ENCODE peak calls at places on chromosomes 16 and 17, in seven cellular contexts. One of them, this sample, is unnamed.

GRCh38 chr17:59371426-59372099 is 40.1 kb downstream of the YPEL2 start:
- DNase-seq in gastrocnemius medialis: peak; percentile 86
- DNase-seq in fibroblast of lung: peak; percentile 51
- DNase-seq in heart right ventricle: peak; percentile 35
- DNase-seq in endothelial cell of umbilical vein: peak; percentile 33
- DNase-seq in SJSA1: no peak
- DNase-seq in neural progenitor cell: no peak
- DNase-seq in this sample: no peak

GRCh38 chr17:78226752-78227454 is 4.5 kb upstream of the TMEM235 start:
- DNase-seq in gastrocnemius medialis: no peak
- DNase-seq in fibroblast of lung: no peak
- DNase-seq in heart right ventricle: no peak
- DNase-seq in endothelial cell of umbilical vein: peak; percentile 65
- DNase-seq in SJSA1: no peak
- DNase-seq in neural progenitor cell: no peak
- DNase-seq in this sample: peak; percentile 68

GRCh38 chr16:3789375-3790067 is 72.2 kb upstream of the TRAP1 start:
- DNase-seq in gastrocnemius medialis: no peak
- DNase-seq in fibroblast of lung: no peak
- DNase-seq in heart right ventricle: no peak
- DNase-seq in endothelial cell of umbilical vein: no peak
- DNase-seq in SJSA1: no peak
- DNase-seq in neural progenitor cell: no peak
- DNase-seq in this sample: no peak

GRCh38 chr17:74956093-74956492 is 16.5 kb downstream of the HID1 start:
- DNase-seq in gastrocnemius medialis: no peak
- DNase-seq in fibroblast of lung: no peak
- DNase-seq in heart right ventricle: no peak
- DNase-seq in endothelial cell of umbilical vein: no peak
- DNase-seq in SJSA1: no peak
- DNase-seq in neural progenitor cell: no peak
- DNase-seq in this sample: no peak

GRCh38 chr16:53932975-53933374 is 229.0 kb downstream of the FTO start:
- DNase-seq in gastrocnemius medialis: no peak
- DNase-seq in fibroblast of lung: no peak
- DNase-seq in heart right ventricle: no peak
- DNase-seq in endothelial cell of umbilical vein: no peak
- DNase-seq in SJSA1: no peak
- DNase-seq in neural progenitor cell: no peak
- DNase-seq in this sample: no peak

GRCh38 chr17:7018331-7018964 is 4.4 kb upstream of the BCL6B start:
- DNase-seq in gastrocnemius medialis: peak; percentile 49
- DNase-seq in fibroblast of lung: no peak
- DNase-seq in heart right ventricle: peak; percentile 64
- DNase-seq in endothelial cell of umbilical vein: no peak
- DNase-seq in SJSA1: no peak
- DNase-seq in neural progenitor cell: no peak
- DNase-seq in this sample: no peak

GRCh38 chr17:21357696-21358095 is 18.5 kb upstream of the KCNJ12 start:
- DNase-seq in gastrocnemius medialis: no peak
- DNase-seq in fibroblast of lung: no peak
- DNase-seq in heart right ventricle: no peak
- DNase-seq in endothelial cell of umbilical vein: no peak
- DNase-seq in SJSA1: no peak
- DNase-seq in neural progenitor cell: no peak
- DNase-seq in this sample: no peak

GRCh38 chr17:36814958-36815357 is 122.3 kb upstream of the LHX1 start:
- DNase-seq in gastrocnemius medialis: no peak
- DNase-seq in fibroblast of lung: no peak
- DNase-seq in heart right ventricle: no peak
- DNase-seq in endothelial cell of umbilical vein: no peak
- DNase-seq in SJSA1: no peak
- DNase-seq in neural progenitor cell: no peak
- DNase-seq in this sample: no peak

GRCh38 chr17:4635823-4636375 is 5.6 kb downstream of the ALOX15 start:
- DNase-seq in gastrocnemius medialis: no peak
- DNase-seq in fibroblast of lung: no peak
- DNase-seq in heart right ventricle: no peak
- DNase-seq in endothelial cell of umbilical vein: no peak
- DNase-seq in SJSA1: no peak
- DNase-seq in neural progenitor cell: no peak
- DNase-seq in this sample: no peak

GRCh38 chr16:22816475-22816874 is 2.5 kb downstream of the HS3ST2 start:
- DNase-seq in gastrocnemius medialis: no peak
- DNase-seq in fibroblast of lung: no peak
- DNase-seq in heart right ventricle: no peak
- DNase-seq in endothelial cell of umbilical vein: no peak
- DNase-seq in SJSA1: no peak
- DNase-seq in neural progenitor cell: no peak
- DNase-seq in this sample: no peak

GRCh38 chr17:50879086-50879485 is 12.9 kb upstream of the TOB1 start:
- DNase-seq in gastrocnemius medialis: no peak
- DNase-seq in fibroblast of lung: no peak
- DNase-seq in heart right ventricle: no peak
- DNase-seq in endothelial cell of umbilical vein: no peak
- DNase-seq in SJSA1: no peak
- DNase-seq in neural progenitor cell: no peak
- DNase-seq in this sample: no peak

GRCh38 chr16:86379505-86379846 is 130.9 kb upstream of the FOXF1 start:
- DNase-seq in gastrocnemius medialis: no peak
- DNase-seq in fibroblast of lung: peak; percentile 73
- DNase-seq in heart right ventricle: no peak
- DNase-seq in endothelial cell of umbilical vein: no peak
- DNase-seq in SJSA1: peak; percentile 64
- DNase-seq in neural progenitor cell: no peak
- DNase-seq in this sample: no peak

GRCh38 chr16:50833929-50834328 is 92.0 kb downstream of the CYLD start:
- DNase-seq in gastrocnemius medialis: no peak
- DNase-seq in fibroblast of lung: no peak
- DNase-seq in heart right ventricle: no peak
- DNase-seq in endothelial cell of umbilical vein: no peak
- DNase-seq in SJSA1: no peak
- DNase-seq in neural progenitor cell: no peak
- DNase-seq in this sample: no peak

GRCh38 chr17:65994679-65995078 is 197.3 kb downstream of the CEP112 start:
- DNase-seq in gastrocnemius medialis: no peak
- DNase-seq in fibroblast of lung: no peak
- DNase-seq in heart right ventricle: no peak
- DNase-seq in endothelial cell of umbilical vein: no peak
- DNase-seq in SJSA1: no peak
- DNase-seq in neural progenitor cell: no peak
- DNase-seq in this sample: no peak

GRCh38 chr17:50831430-50832064 is 3.8 kb upstream of the WFIKKN2 start:
- DNase-seq in gastrocnemius medialis: no peak
- DNase-seq in fibroblast of lung: no peak
- DNase-seq in heart right ventricle: no peak
- DNase-seq in endothelial cell of umbilical vein: no peak
- DNase-seq in SJSA1: no peak
- DNase-seq in neural progenitor cell: no peak
- DNase-seq in this sample: peak; percentile 81

GRCh38 chr17:45139533-45139920 is 4.0 kb downstream of the ACBD4 start:
- DNase-seq in gastrocnemius medialis: no peak
- DNase-seq in fibroblast of lung: no peak
- DNase-seq in heart right ventricle: no peak
- DNase-seq in endothelial cell of umbilical vein: no peak
- DNase-seq in SJSA1: no peak
- DNase-seq in neural progenitor cell: no peak
- DNase-seq in this sample: no peak

GRCh38 chr16:280552-280951 is at the start of gene ARHGDIG:
- DNase-seq in gastrocnemius medialis: no peak
- DNase-seq in fibroblast of lung: no peak
- DNase-seq in heart right ventricle: no peak
- DNase-seq in endothelial cell of umbilical vein: no peak
- DNase-seq in SJSA1: no peak
- DNase-seq in neural progenitor cell: peak; percentile 71
- DNase-seq in this sample: peak; percentile 91

GRCh38 chr16:70391881-70392481 is 45.3 kb downstream of the DDX19A start:
- DNase-seq in gastrocnemius medialis: peak; percentile 86
- DNase-seq in fibroblast of lung: peak; percentile 50
- DNase-seq in heart right ventricle: peak; percentile 31
- DNase-seq in endothelial cell of umbilical vein: no peak
- DNase-seq in SJSA1: peak; percentile 22
- DNase-seq in neural progenitor cell: no peak
- DNase-seq in this sample: no peak

GRCh38 chr16:75433732-75434413 is 570 bp upstream of the CFDP1 start:
- DNase-seq in gastrocnemius medialis: peak; percentile 59
- DNase-seq in fibroblast of lung: peak; percentile 95
- DNase-seq in heart right ventricle: no peak
- DNase-seq in endothelial cell of umbilical vein: peak; percentile 97
- DNase-seq in SJSA1: peak; percentile 97
- DNase-seq in neural progenitor cell: peak; percentile 83
- DNase-seq in this sample: peak; percentile 80

GRCh38 chr17:77254961-77255741 is 114.4 kb downstream of the SEC14L1 start:
- DNase-seq in gastrocnemius medialis: no peak
- DNase-seq in fibroblast of lung: peak; percentile 82
- DNase-seq in heart right ventricle: no peak
- DNase-seq in endothelial cell of umbilical vein: peak; percentile 22
- DNase-seq in SJSA1: peak; percentile 98
- DNase-seq in neural progenitor cell: peak; percentile 25
- DNase-seq in this sample: peak; percentile 76

DNA sequence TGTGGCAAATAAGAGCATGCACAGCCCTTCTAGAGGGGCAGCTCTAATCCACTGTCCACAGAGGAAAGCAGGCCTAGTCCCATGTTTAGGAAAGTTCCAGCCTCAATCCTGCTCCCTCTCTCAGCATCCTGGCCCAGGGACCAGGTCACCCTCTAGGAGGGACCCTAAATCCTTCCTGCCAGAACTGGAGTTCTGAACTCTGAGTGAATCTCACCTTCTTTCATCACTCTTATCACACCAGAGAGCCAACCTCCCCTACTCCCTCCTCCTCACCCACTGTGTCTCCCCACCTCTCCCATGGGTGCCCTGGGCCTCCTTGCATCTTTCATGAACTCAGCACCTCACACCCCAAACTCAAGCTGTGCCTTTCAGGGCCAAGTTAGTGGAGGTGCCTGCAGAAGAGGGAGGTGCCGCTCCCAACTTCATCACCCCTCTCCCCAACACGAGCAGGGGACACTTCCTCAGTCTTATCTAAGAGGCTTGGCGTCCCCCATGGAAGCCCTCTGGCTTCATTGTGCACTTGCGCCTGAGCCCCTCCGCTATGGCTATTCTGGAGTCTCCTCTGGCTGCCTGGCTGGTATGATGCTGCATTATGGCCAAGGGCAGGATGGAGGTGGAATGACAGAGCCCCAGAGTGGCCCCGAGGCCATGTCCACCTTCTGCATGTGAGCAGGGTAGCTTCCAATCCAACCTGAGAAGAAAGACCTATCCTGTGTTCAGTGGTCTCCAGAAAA is 31.7 kb downstream of the PIK3R6 start:
- DNase-seq in gastrocnemius medialis: no peak
- DNase-seq in fibroblast of lung: no peak
- DNase-seq in heart right ventricle: no peak
- DNase-seq in endothelial cell of umbilical vein: no peak
- DNase-seq in SJSA1: no peak
- DNase-seq in neural progenitor cell: no peak
- DNase-seq in this sample: no peak
- H3K27me3 ChIP-seq in gastrocnemius medialis: peaks cover 6% of the 10 kb centered on the region
- H3K27me3 ChIP-seq in fibroblast of lung: no peaks in the 10 kb centered on the region
- H3K27me3 ChIP-seq in heart right ventricle: no peaks in the 10 kb centered on the region
- H3K27me3 ChIP-seq in endothelial cell of umbilical vein: no peaks in the 10 kb centered on the region
- H3K27me3 ChIP-seq in SJSA1: no peaks in the 10 kb centered on the region
- H3K27me3 ChIP-seq in neural progenitor cell: no peaks in the 10 kb centered on the region
- H3K27me3 ChIP-seq in this sample: no peaks in the 10 kb centered on the region

DNA sequence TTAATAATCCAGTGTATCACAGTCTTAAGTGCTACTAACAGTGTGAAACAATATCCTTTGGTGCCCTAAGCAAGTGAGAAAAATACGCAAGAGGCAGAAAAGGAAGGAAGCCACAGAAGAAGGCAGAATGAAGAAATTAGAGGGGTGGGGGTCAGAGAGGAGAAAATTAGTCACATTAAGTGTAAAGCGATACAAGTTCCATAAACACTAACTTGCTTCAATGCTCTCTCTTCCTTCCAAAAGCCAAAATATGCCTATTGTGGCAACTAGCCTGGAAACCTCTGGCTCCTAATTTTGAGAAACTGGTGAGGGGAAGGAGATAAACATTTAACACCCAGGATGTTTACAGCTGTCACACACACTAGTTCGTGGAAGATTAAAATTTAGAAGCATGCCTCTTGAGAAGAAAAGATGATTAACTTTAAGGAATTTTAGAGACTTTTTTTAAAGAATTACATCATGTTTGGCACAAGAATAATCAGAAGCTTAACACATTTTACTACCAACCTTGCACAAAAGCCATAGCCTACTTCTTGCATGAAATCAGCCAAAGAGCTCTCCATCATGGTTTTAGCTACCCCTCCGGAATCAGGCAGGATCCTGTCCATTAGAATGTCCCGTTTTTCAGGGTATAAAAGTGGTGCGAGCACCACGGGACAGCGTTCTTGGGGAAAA is 44.7 kb downstream of the CNOT1 start:
- DNase-seq in gastrocnemius medialis: no peak
- DNase-seq in fibroblast of lung: peak; percentile 18
- DNase-seq in heart right ventricle: no peak
- DNase-seq in endothelial cell of umbilical vein: no peak
- DNase-seq in SJSA1: no peak
- DNase-seq in neural progenitor cell: no peak
- DNase-seq in this sample: no peak
- H3K36me3 ChIP-seq in gastrocnemius medialis: peaks cover 95% of the 10 kb centered on the region
- H3K36me3 ChIP-seq in fibroblast of lung: peaks cover 9% of the 10 kb centered on the region
- H3K36me3 ChIP-seq in heart right ventricle: peaks cover 12% of the 10 kb centered on the region
- H3K36me3 ChIP-seq in endothelial cell of umbilical vein: peaks cover 22% of the 10 kb centered on the region
- H3K36me3 ChIP-seq in SJSA1: peaks cover 96% of the 10 kb centered on the region
- H3K36me3 ChIP-seq in neural progenitor cell: peaks cover 55% of the 10 kb centered on the region
- H3K36me3 ChIP-seq in this sample: peaks cover 46% of the 10 kb centered on the region

GRCh38 chr16:73916839-73917594 is 379.6 kb upstream of the PSMD7 start:
- DNase-seq in gastrocnemius medialis: no peak
- DNase-seq in fibroblast of lung: no peak
- DNase-seq in heart right ventricle: no peak
- DNase-seq in endothelial cell of umbilical vein: no peak
- DNase-seq in SJSA1: no peak
- DNase-seq in neural progenitor cell: no peak
- DNase-seq in this sample: no peak

GRCh38 chr16:73915939-73916451 is 380.6 kb upstream of the PSMD7 start:
- DNase-seq in gastrocnemius medialis: no peak
- DNase-seq in fibroblast of lung: no peak
- DNase-seq in heart right ventricle: no peak
- DNase-seq in endothelial cell of umbilical vein: no peak
- DNase-seq in SJSA1: no peak
- DNase-seq in neural progenitor cell: no peak
- DNase-seq in this sample: no peak

GRCh38 chr16:73909529-73910035 is 387.0 kb upstream of the PSMD7 start:
- DNase-seq in gastrocnemius medialis: no peak
- DNase-seq in fibroblast of lung: no peak
- DNase-seq in heart right ventricle: no peak
- DNase-seq in endothelial cell of umbilical vein: no peak
- DNase-seq in SJSA1: no peak
- DNase-seq in neural progenitor cell: no peak
- DNase-seq in this sample: no peak

GRCh38 chr16:73912311-73912710 is 384.3 kb upstream of the PSMD7 start:
- DNase-seq in gastrocnemius medialis: no peak
- DNase-seq in fibroblast of lung: no peak
- DNase-seq in heart right ventricle: no peak
- DNase-seq in endothelial cell of umbilical vein: no peak
- DNase-seq in SJSA1: no peak
- DNase-seq in neural progenitor cell: no peak
- DNase-seq in this sample: no peak

GRCh38 chr16:73912850-73913249 is 383.8 kb upstream of the PSMD7 start:
- DNase-seq in gastrocnemius medialis: no peak
- DNase-seq in fibroblast of lung: no peak
- DNase-seq in heart right ventricle: no peak
- DNase-seq in endothelial cell of umbilical vein: no peak
- DNase-seq in SJSA1: no peak
- DNase-seq in neural progenitor cell: no peak
- DNase-seq in this sample: no peak
- H3K27me3 ChIP-seq in gastrocnemius medialis: peaks cover 2% of the 10 kb centered on the region
- H3K27me3 ChIP-seq in fibroblast of lung: no peaks in the 10 kb centered on the region
- H3K27me3 ChIP-seq in heart right ventricle: no peaks in the 10 kb centered on the region
- H3K27me3 ChIP-seq in endothelial cell of umbilical vein: no peaks in the 10 kb centered on the region
- H3K27me3 ChIP-seq in SJSA1: peaks cover 2% of the 10 kb centered on the region
- H3K27me3 ChIP-seq in neural progenitor cell: no peaks in the 10 kb centered on the region
- H3K27me3 ChIP-seq in this sample: no peaks in the 10 kb centered on the region

GRCh38 chr16:12137344-12138094 is 161.0 kb downstream of the SNX29 start:
- DNase-seq in gastrocnemius medialis: no peak
- DNase-seq in fibroblast of lung: no peak
- DNase-seq in heart right ventricle: no peak
- DNase-seq in endothelial cell of umbilical vein: no peak
- DNase-seq in SJSA1: no peak
- DNase-seq in neural progenitor cell: no peak
- DNase-seq in this sample: no peak
- H3K36me3 ChIP-seq in gastrocnemius medialis: no peaks in the 10 kb centered on the region
- H3K36me3 ChIP-seq in fibroblast of lung: no peaks in the 10 kb centered on the region
- H3K36me3 ChIP-seq in heart right ventricle: no peaks in the 10 kb centered on the region
- H3K36me3 ChIP-seq in endothelial cell of umbilical vein: peaks cover 2% of the 10 kb centered on the region
- H3K36me3 ChIP-seq in SJSA1: no peaks in the 10 kb centered on the region
- H3K36me3 ChIP-seq in neural progenitor cell: no peaks in the 10 kb centered on the region
- H3K36me3 ChIP-seq in this sample: no peaks in the 10 kb centered on the region